ENCODE peak calls at places on chromosomes 6 and 20, in six cellular contexts. One of them, this sample, is unnamed.

GRCh38 chr6:165060636-165061190 is 248.7 kb downstream of the C6orf118 start:
- DNase-seq in non-pigmented ciliary epithelial cell: no peak
- DNase-seq in endothelial cell: no peak
- DNase-seq in PC-9: no peak
- DNase-seq in A549: no peak
- DNase-seq in mammary epithelial cell: no peak
- DNase-seq in this sample: no peak

GRCh38 chr6:151374024-151374423 is 17.3 kb downstream of the ZBTB2 start:
- DNase-seq in non-pigmented ciliary epithelial cell: no peak
- DNase-seq in endothelial cell: peak; percentile 22
- DNase-seq in PC-9: peak; percentile 19
- DNase-seq in A549: no peak
- DNase-seq in mammary epithelial cell: no peak
- DNase-seq in this sample: no peak

GRCh38 chr6:170188571-170189001 is 102.3 kb downstream of the DLL1 start:
- DNase-seq in non-pigmented ciliary epithelial cell: no peak
- DNase-seq in endothelial cell: no peak
- DNase-seq in PC-9: no peak
- DNase-seq in A549: no peak
- DNase-seq in mammary epithelial cell: no peak
- DNase-seq in this sample: peak; percentile 60

GRCh38 chr6:163232015-163232523 is 182.4 kb upstream of the QKI start:
- DNase-seq in non-pigmented ciliary epithelial cell: no peak
- DNase-seq in endothelial cell: no peak
- DNase-seq in PC-9: no peak
- DNase-seq in A549: no peak
- DNase-seq in mammary epithelial cell: no peak
- DNase-seq in this sample: peak; percentile 80

GRCh38 chr20:20440473-20440872 is 72.6 kb downstream of the INSM1 start:
- DNase-seq in non-pigmented ciliary epithelial cell: no peak
- DNase-seq in endothelial cell: no peak
- DNase-seq in PC-9: no peak
- DNase-seq in A549: no peak
- DNase-seq in mammary epithelial cell: no peak
- DNase-seq in this sample: no peak

GRCh38 chr6:54085526-54085925 is 25.7 kb upstream of the MLIP start:
- DNase-seq in non-pigmented ciliary epithelial cell: peak; percentile 44
- DNase-seq in endothelial cell: no peak
- DNase-seq in PC-9: no peak
- DNase-seq in A549: peak; percentile 10
- DNase-seq in mammary epithelial cell: no peak
- DNase-seq in this sample: no peak

GRCh38 chr20:41631826-41632225 is 13.6 kb upstream of the CHD6 start:
- DNase-seq in non-pigmented ciliary epithelial cell: no peak
- DNase-seq in endothelial cell: no peak
- DNase-seq in PC-9: no peak
- DNase-seq in A549: no peak
- DNase-seq in mammary epithelial cell: peak; percentile 6
- DNase-seq in this sample: no peak

GRCh38 chr6:45590751-45591184 is 213.0 kb upstream of the SUPT3H start:
- DNase-seq in non-pigmented ciliary epithelial cell: no peak
- DNase-seq in endothelial cell: no peak
- DNase-seq in PC-9: no peak
- DNase-seq in A549: no peak
- DNase-seq in mammary epithelial cell: no peak
- DNase-seq in this sample: peak; percentile 90

This sample was measured in esophagus muscularis mucosa.